ENCODE peak calls at places on chromosomes 5 and 9, in nine cellular contexts. One of them, this sample, is unnamed.

GRCh38 chr9:33024126-33024965 is 727 bp upstream of the DNAJA1 start:
- DNase-seq in AG10803: peak; percentile 41
- DNase-seq in fibroblast of mammary gland: peak; percentile 51
- DNase-seq in BE2C: peak; percentile 31
- DNase-seq in choroid plexus epithelial cell: peak; percentile 51
- DNase-seq in fibroblast of lung: peak; percentile 41
- DNase-seq in left ventricle myocardium inferior: no peak
- DNase-seq in DND-41: peak; percentile 14
- DNase-seq in transverse colon: peak; percentile 26
- DNase-seq in this sample: peak; percentile 71

GRCh38 chr5:157689942-157690689 is 18.8 kb downstream of the C5orf52 start:
- DNase-seq in AG10803: peak; percentile 5
- DNase-seq in fibroblast of mammary gland: no peak
- DNase-seq in BE2C: no peak
- DNase-seq in choroid plexus epithelial cell: peak; percentile 7
- DNase-seq in fibroblast of lung: no peak
- DNase-seq in left ventricle myocardium inferior: no peak
- DNase-seq in DND-41: no peak
- DNase-seq in transverse colon: no peak
- DNase-seq in this sample: no peak

GRCh38 chr5:172361566-172362238 is 78.1 kb upstream of the UBTD2 start:
- DNase-seq in AG10803: peak; percentile 99
- DNase-seq in fibroblast of mammary gland: peak; percentile 100
- DNase-seq in BE2C: no peak
- DNase-seq in choroid plexus epithelial cell: peak; percentile 95
- DNase-seq in fibroblast of lung: peak; percentile 99
- DNase-seq in left ventricle myocardium inferior: no peak
- DNase-seq in DND-41: peak; percentile 30
- DNase-seq in transverse colon: no peak
- DNase-seq in this sample: peak; percentile 60

GRCh38 chr5:138552700-138553099 is 9.7 kb upstream of the ETF1 start:
- DNase-seq in AG10803: no peak
- DNase-seq in fibroblast of mammary gland: no peak
- DNase-seq in BE2C: no peak
- DNase-seq in choroid plexus epithelial cell: no peak
- DNase-seq in fibroblast of lung: no peak
- DNase-seq in left ventricle myocardium inferior: no peak
- DNase-seq in DND-41: no peak
- DNase-seq in transverse colon: no peak
- DNase-seq in this sample: no peak

GRCh38 chr5:56656816-56657740 is 158.3 kb upstream of the MAP3K1 start:
- DNase-seq in AG10803: no peak
- DNase-seq in fibroblast of mammary gland: peak; percentile 51
- DNase-seq in BE2C: no peak
- DNase-seq in choroid plexus epithelial cell: no peak
- DNase-seq in fibroblast of lung: peak; percentile 23
- DNase-seq in left ventricle myocardium inferior: no peak
- DNase-seq in DND-41: no peak
- DNase-seq in transverse colon: no peak
- DNase-seq in this sample: no peak

GRCh38 chr9:69667306-69667705 is 4.9 kb downstream of the APBA1 start:
- DNase-seq in AG10803: peak; percentile 26
- DNase-seq in fibroblast of mammary gland: no peak
- DNase-seq in BE2C: no peak
- DNase-seq in choroid plexus epithelial cell: no peak
- DNase-seq in fibroblast of lung: no peak
- DNase-seq in left ventricle myocardium inferior: no peak
- DNase-seq in DND-41: no peak
- DNase-seq in transverse colon: no peak
- DNase-seq in this sample: no peak

GRCh38 chr5:61301820-61302563 is 30.1 kb upstream of the ZSWIM6 start:
- DNase-seq in AG10803: peak; percentile 99
- DNase-seq in fibroblast of mammary gland: peak; percentile 99
- DNase-seq in BE2C: no peak
- DNase-seq in choroid plexus epithelial cell: peak; percentile 99
- DNase-seq in fibroblast of lung: peak; percentile 100
- DNase-seq in left ventricle myocardium inferior: peak; percentile 35
- DNase-seq in DND-41: no peak
- DNase-seq in transverse colon: peak; percentile 66
- DNase-seq in this sample: peak; percentile 61

GRCh38 chr5:66145737-66146136 is 1.6 kb downstream of the SREK1 start:
- DNase-seq in AG10803: no peak
- DNase-seq in fibroblast of mammary gland: no peak
- DNase-seq in BE2C: no peak
- DNase-seq in choroid plexus epithelial cell: no peak
- DNase-seq in fibroblast of lung: no peak
- DNase-seq in left ventricle myocardium inferior: no peak
- DNase-seq in DND-41: no peak
- DNase-seq in transverse colon: no peak
- DNase-seq in this sample: no peak

GRCh38 chr5:174327317-174327864 is 281.9 kb downstream of the NSG2 start:
- DNase-seq in AG10803: peak; percentile 69
- DNase-seq in fibroblast of mammary gland: peak; percentile 63
- DNase-seq in BE2C: peak; percentile 92
- DNase-seq in choroid plexus epithelial cell: peak; percentile 89
- DNase-seq in fibroblast of lung: peak; percentile 79
- DNase-seq in left ventricle myocardium inferior: peak; percentile 56
- DNase-seq in DND-41: peak; percentile 50
- DNase-seq in transverse colon: peak; percentile 48
- DNase-seq in this sample: peak; percentile 54

GRCh38 chr5:113293613-113294340 is 141.0 kb downstream of the TSSK1B start:
- DNase-seq in AG10803: peak; percentile 15
- DNase-seq in fibroblast of mammary gland: peak; percentile 40
- DNase-seq in BE2C: no peak
- DNase-seq in choroid plexus epithelial cell: peak; percentile 58
- DNase-seq in fibroblast of lung: peak; percentile 55
- DNase-seq in left ventricle myocardium inferior: no peak
- DNase-seq in DND-41: no peak
- DNase-seq in transverse colon: no peak
- DNase-seq in this sample: no peak

GRCh38 chr5:37283214-37283820 is 34.1 kb upstream of the CPLANE1 start:
- DNase-seq in AG10803: no peak
- DNase-seq in fibroblast of mammary gland: no peak
- DNase-seq in BE2C: no peak
- DNase-seq in choroid plexus epithelial cell: no peak
- DNase-seq in fibroblast of lung: no peak
- DNase-seq in left ventricle myocardium inferior: no peak
- DNase-seq in DND-41: peak; percentile 32
- DNase-seq in transverse colon: no peak
- DNase-seq in this sample: no peak
- H3K4me3 ChIP-seq in AG10803: no peak overlapping the region
- H3K4me3 ChIP-seq in fibroblast of mammary gland: no peak overlapping the region
- H3K4me3 ChIP-seq in BE2C: no peak overlapping the region
- H3K4me3 ChIP-seq in choroid plexus epithelial cell: no peak overlapping the region
- H3K4me3 ChIP-seq in fibroblast of lung: no peak overlapping the region
- H3K4me3 ChIP-seq in left ventricle myocardium inferior: no peak overlapping the region
- H3K4me3 ChIP-seq in DND-41: no peak overlapping the region
- H3K4me3 ChIP-seq in transverse colon: no peak overlapping the region
- H3K4me3 ChIP-seq in this sample: no peak overlapping the region

GRCh38 chr9:127810378-127811187 is 7.9 kb downstream of the FPGS start:
- DNase-seq in AG10803: no peak
- DNase-seq in fibroblast of mammary gland: no peak
- DNase-seq in BE2C: no peak
- DNase-seq in choroid plexus epithelial cell: no peak
- DNase-seq in fibroblast of lung: no peak
- DNase-seq in left ventricle myocardium inferior: no peak
- DNase-seq in DND-41: no peak
- DNase-seq in transverse colon: no peak
- DNase-seq in this sample: no peak
- H3K4me3 ChIP-seq in AG10803: no peak overlapping the region
- H3K4me3 ChIP-seq in fibroblast of mammary gland: no peak overlapping the region
- H3K4me3 ChIP-seq in BE2C: no peak overlapping the region
- H3K4me3 ChIP-seq in choroid plexus epithelial cell: no peak overlapping the region
- H3K4me3 ChIP-seq in fibroblast of lung: no peak overlapping the region
- H3K4me3 ChIP-seq in left ventricle myocardium inferior: no peak overlapping the region
- H3K4me3 ChIP-seq in DND-41: no peak overlapping the region
- H3K4me3 ChIP-seq in transverse colon: no peak overlapping the region
- H3K4me3 ChIP-seq in this sample: no peak overlapping the region

GRCh38 chr5:76474377-76474776 is 71.3 kb downstream of the IQGAP2 start:
- DNase-seq in AG10803: no peak
- DNase-seq in fibroblast of mammary gland: no peak
- DNase-seq in BE2C: no peak
- DNase-seq in choroid plexus epithelial cell: no peak
- DNase-seq in fibroblast of lung: no peak
- DNase-seq in left ventricle myocardium inferior: no peak
- DNase-seq in DND-41: no peak
- DNase-seq in transverse colon: no peak
- DNase-seq in this sample: no peak

GRCh38 chr5:76476639-76477038 is 73.6 kb downstream of the IQGAP2 start:
- DNase-seq in AG10803: no peak
- DNase-seq in fibroblast of mammary gland: no peak
- DNase-seq in BE2C: no peak
- DNase-seq in choroid plexus epithelial cell: no peak
- DNase-seq in fibroblast of lung: no peak
- DNase-seq in left ventricle myocardium inferior: no peak
- DNase-seq in DND-41: no peak
- DNase-seq in transverse colon: no peak
- DNase-seq in this sample: no peak

GRCh38 chr5:76473676-76474075 is 70.6 kb downstream of the IQGAP2 start:
- DNase-seq in AG10803: no peak
- DNase-seq in fibroblast of mammary gland: no peak
- DNase-seq in BE2C: no peak
- DNase-seq in choroid plexus epithelial cell: no peak
- DNase-seq in fibroblast of lung: no peak
- DNase-seq in left ventricle myocardium inferior: no peak
- DNase-seq in DND-41: peak; percentile 55
- DNase-seq in transverse colon: no peak
- DNase-seq in this sample: no peak

GRCh38 chr5:76475936-76476335 is 72.9 kb downstream of the IQGAP2 start:
- DNase-seq in AG10803: no peak
- DNase-seq in fibroblast of mammary gland: no peak
- DNase-seq in BE2C: no peak
- DNase-seq in choroid plexus epithelial cell: no peak
- DNase-seq in fibroblast of lung: no peak
- DNase-seq in left ventricle myocardium inferior: no peak
- DNase-seq in DND-41: no peak
- DNase-seq in transverse colon: peak; percentile 67
- DNase-seq in this sample: no peak

DNA sequence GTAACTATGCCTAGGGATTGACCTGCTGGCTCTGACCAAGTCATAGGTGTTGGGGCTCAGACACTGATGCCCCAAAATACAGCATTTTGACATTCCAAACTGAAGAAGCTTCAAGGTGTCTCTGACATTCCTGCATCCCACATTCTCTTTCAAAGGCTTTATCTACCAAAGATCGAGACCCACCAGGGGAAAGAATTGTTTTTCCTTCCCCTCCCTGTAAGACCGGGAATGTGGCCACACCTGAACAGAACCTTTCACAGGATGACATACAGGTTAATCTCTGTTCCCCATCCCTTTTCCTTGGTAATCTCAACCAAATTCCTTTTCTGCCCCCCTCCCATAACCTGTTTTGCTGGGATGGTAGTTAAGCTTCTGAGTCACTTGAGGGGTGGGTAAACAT is 72.3 kb downstream of the IQGAP2 start:
- DNase-seq in AG10803: no peak
- DNase-seq in fibroblast of mammary gland: no peak
- DNase-seq in BE2C: no peak
- DNase-seq in choroid plexus epithelial cell: no peak
- DNase-seq in fibroblast of lung: no peak
- DNase-seq in left ventricle myocardium inferior: no peak
- DNase-seq in DND-41: no peak
- DNase-seq in transverse colon: no peak
- DNase-seq in this sample: no peak
- H3K4me3 ChIP-seq in AG10803: no peak overlapping the region
- H3K4me3 ChIP-seq in fibroblast of mammary gland: no peak overlapping the region
- H3K4me3 ChIP-seq in BE2C: no peak overlapping the region
- H3K4me3 ChIP-seq in choroid plexus epithelial cell: no peak overlapping the region
- H3K4me3 ChIP-seq in fibroblast of lung: no peak overlapping the region
- H3K4me3 ChIP-seq in left ventricle myocardium inferior: no peak overlapping the region
- H3K4me3 ChIP-seq in DND-41: no peak overlapping the region
- H3K4me3 ChIP-seq in transverse colon: no peak overlapping the region
- H3K4me3 ChIP-seq in this sample: no peak overlapping the region

DNA sequence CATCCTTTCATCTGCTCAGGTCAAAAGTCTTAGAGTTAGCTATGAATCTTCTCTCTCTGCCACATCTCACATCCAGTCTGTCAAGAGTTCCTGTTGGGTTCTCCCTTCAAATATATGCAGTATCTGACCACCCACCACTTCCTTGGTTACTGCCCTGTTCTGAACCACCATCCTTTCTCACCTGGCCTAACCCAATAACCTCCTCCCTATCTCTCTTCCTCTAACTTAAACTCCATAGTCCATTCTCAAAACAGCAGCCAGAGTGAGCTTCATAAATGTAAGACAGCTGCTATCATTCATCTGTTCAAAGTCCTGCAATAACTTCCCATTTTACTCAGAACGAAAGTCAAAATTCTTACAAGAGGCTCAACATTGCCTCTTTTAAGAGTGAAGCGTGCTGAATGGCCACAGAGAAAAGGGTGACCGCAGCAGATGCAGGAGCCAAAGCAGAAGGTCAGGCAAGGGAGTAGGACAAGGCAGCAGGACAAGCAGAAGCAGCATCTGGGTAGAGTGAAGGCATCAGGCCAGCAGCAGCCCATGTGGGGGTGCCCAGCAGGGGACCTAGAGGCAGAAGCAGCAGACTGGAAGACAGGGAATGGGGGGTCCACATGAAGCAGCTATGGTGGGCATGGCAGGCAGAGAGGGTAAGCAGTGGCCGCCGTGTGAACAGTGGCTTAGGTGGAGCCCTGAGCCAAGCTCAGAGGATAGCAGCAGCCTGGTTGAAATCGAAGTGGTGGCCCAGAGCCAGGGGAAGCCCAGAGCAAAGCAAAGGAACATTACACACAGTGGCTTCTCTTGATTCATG is 39.3 kb upstream of the CDC42SE2 start:
- DNase-seq in AG10803: no peak
- DNase-seq in fibroblast of mammary gland: no peak
- DNase-seq in BE2C: no peak
- DNase-seq in choroid plexus epithelial cell: peak; percentile 33
- DNase-seq in fibroblast of lung: no peak
- DNase-seq in left ventricle myocardium inferior: peak; percentile 26
- DNase-seq in DND-41: no peak
- DNase-seq in transverse colon: peak; percentile 59
- DNase-seq in this sample: peak; percentile 13
- H3K4me3 ChIP-seq in AG10803: no peak overlapping the region
- H3K4me3 ChIP-seq in fibroblast of mammary gland: no peak overlapping the region
- H3K4me3 ChIP-seq in BE2C: no peak overlapping the region
- H3K4me3 ChIP-seq in choroid plexus epithelial cell: no peak overlapping the region
- H3K4me3 ChIP-seq in fibroblast of lung: no peak overlapping the region
- H3K4me3 ChIP-seq in left ventricle myocardium inferior: no peak overlapping the region
- H3K4me3 ChIP-seq in DND-41: no peak overlapping the region
- H3K4me3 ChIP-seq in transverse colon: no peak overlapping the region
- H3K4me3 ChIP-seq in this sample: no peak overlapping the region